ENCODE peak calls at places on chromosomes 1 and 21, in eight cellular contexts. One of them, this sample, is unnamed.

GRCh38 chr1:109396971-109397370 is 747 bp downstream of the SORT1 start:
- DNase-seq in H1: no peak
- DNase-seq in HepG2: no peak
- DNase-seq in HCT116: no peak
- DNase-seq in SK-N-SH: no peak
- DNase-seq in K562: no peak
- DNase-seq in endothelial cell of umbilical vein: peak; percentile 4
- DNase-seq in GM12878: no peak
- DNase-seq in this sample: no peak

GRCh38 chr1:2170211-2170610 is 24.4 kb downstream of the FAAP20 start:
- DNase-seq in K562: no peak
- DNase-seq in HCT116: no peak
- DNase-seq in SK-N-SH: no peak
- DNase-seq in GM12878: no peak
- DNase-seq in endothelial cell of umbilical vein: no peak
- DNase-seq in H1: no peak
- DNase-seq in HepG2: no peak
- DNase-seq in this sample: no peak

GRCh38 chr1:87132664-87133000 is 196.0 kb upstream of the LMO4 start:
- DNase-seq in HCT116: no peak
- DNase-seq in H1: no peak
- DNase-seq in SK-N-SH: no peak
- DNase-seq in GM12878: no peak
- DNase-seq in K562: no peak
- DNase-seq in endothelial cell of umbilical vein: no peak
- DNase-seq in HepG2: no peak
- DNase-seq in this sample: peak; percentile 27

GRCh38 chr1:92583821-92584760 is 97.4 kb upstream of the GFI1 start:
- DNase-seq in SK-N-SH: no peak
- DNase-seq in K562: no peak
- DNase-seq in H1: no peak
- DNase-seq in endothelial cell of umbilical vein: peak; percentile 73
- DNase-seq in HepG2: no peak
- DNase-seq in HCT116: no peak
- DNase-seq in GM12878: peak; percentile 47
- DNase-seq in this sample: no peak

GRCh38 chr1:219666242-219666641 is 53.3 kb upstream of the ZC3H11B start:
- DNase-seq in GM12878: no peak
- DNase-seq in HCT116: no peak
- DNase-seq in SK-N-SH: no peak
- DNase-seq in HepG2: no peak
- DNase-seq in endothelial cell of umbilical vein: no peak
- DNase-seq in K562: no peak
- DNase-seq in H1: no peak
- DNase-seq in this sample: no peak

GRCh38 chr1:156807627-156808026 is 9.0 kb downstream of the SH2D2A start:
- DNase-seq in endothelial cell of umbilical vein: no peak
- DNase-seq in HCT116: no peak
- DNase-seq in H1: no peak
- DNase-seq in HepG2: no peak
- DNase-seq in SK-N-SH: no peak
- DNase-seq in GM12878: no peak
- DNase-seq in K562: no peak
- DNase-seq in this sample: no peak

GRCh38 chr1:219478811-219479210 is 134.1 kb downstream of the ZC3H11B start:
- DNase-seq in HepG2: no peak
- DNase-seq in SK-N-SH: no peak
- DNase-seq in GM12878: no peak
- DNase-seq in HCT116: no peak
- DNase-seq in H1: no peak
- DNase-seq in endothelial cell of umbilical vein: no peak
- DNase-seq in K562: no peak
- DNase-seq in this sample: no peak

GRCh38 chr21:45140346-45140940 is 66.1 kb downstream of the ADARB1 start:
- DNase-seq in endothelial cell of umbilical vein: peak; percentile 88
- DNase-seq in GM12878: no peak
- DNase-seq in H1: peak; percentile 68
- DNase-seq in SK-N-SH: peak; percentile 90
- DNase-seq in HCT116: peak; percentile 79
- DNase-seq in HepG2: peak; percentile 86
- DNase-seq in K562: peak; percentile 83
- DNase-seq in this sample: peak; percentile 94

GRCh38 chr21:38831526-38832467 is 26.1 kb downstream of the ETS2 start:
- DNase-seq in endothelial cell of umbilical vein: peak; percentile 18
- DNase-seq in HepG2: peak; percentile 91
- DNase-seq in SK-N-SH: no peak
- DNase-seq in HCT116: peak; percentile 35
- DNase-seq in H1: no peak
- DNase-seq in K562: no peak
- DNase-seq in GM12878: peak; percentile 40
- DNase-seq in this sample: no peak

GRCh38 chr1:56532359-56532696 is 47.0 kb downstream of the PLPP3 start:
- DNase-seq in H1: no peak
- DNase-seq in HCT116: no peak
- DNase-seq in GM12878: no peak
- DNase-seq in HepG2: no peak
- DNase-seq in SK-N-SH: no peak
- DNase-seq in K562: no peak
- DNase-seq in endothelial cell of umbilical vein: no peak
- DNase-seq in this sample: no peak

GRCh38 chr1:168732736-168733135 is 3.7 kb upstream of the DPT start:
- DNase-seq in H1: no peak
- DNase-seq in HepG2: no peak
- DNase-seq in K562: no peak
- DNase-seq in endothelial cell of umbilical vein: no peak
- DNase-seq in GM12878: no peak
- DNase-seq in HCT116: no peak
- DNase-seq in SK-N-SH: no peak
- DNase-seq in this sample: peak; percentile 10

GRCh38 chr1:228008391-228009115 is 1.8 kb downstream of the WNT3A start:
- DNase-seq in H1: no peak
- DNase-seq in endothelial cell of umbilical vein: no peak
- DNase-seq in HepG2: no peak
- DNase-seq in GM12878: no peak
- DNase-seq in SK-N-SH: peak; percentile 23
- DNase-seq in HCT116: no peak
- DNase-seq in K562: peak; percentile 8
- DNase-seq in this sample: peak; percentile 70

GRCh38 chr1:52506920-52507546 is 45.9 kb downstream of the TUT4 start:
- DNase-seq in H1: no peak
- DNase-seq in GM12878: no peak
- DNase-seq in HepG2: no peak
- DNase-seq in endothelial cell of umbilical vein: no peak
- DNase-seq in HCT116: no peak
- DNase-seq in K562: no peak
- DNase-seq in SK-N-SH: no peak
- DNase-seq in this sample: no peak

GRCh38 chr1:247840819-247841218 is 877 bp downstream of the OR11L1 start:
- DNase-seq in endothelial cell of umbilical vein: no peak
- DNase-seq in HCT116: no peak
- DNase-seq in GM12878: no peak
- DNase-seq in HepG2: no peak
- DNase-seq in SK-N-SH: no peak
- DNase-seq in H1: no peak
- DNase-seq in K562: no peak
- DNase-seq in this sample: no peak

GRCh38 chr21:31283025-31283424 is 61.0 kb downstream of the TIAM1 start:
- DNase-seq in K562: no peak
- DNase-seq in SK-N-SH: no peak
- DNase-seq in HepG2: no peak
- DNase-seq in HCT116: no peak
- DNase-seq in H1: no peak
- DNase-seq in GM12878: no peak
- DNase-seq in endothelial cell of umbilical vein: no peak
- DNase-seq in this sample: no peak

GRCh38 chr1:228097333-228098081 is 5.6 kb downstream of the C1orf35 start:
- DNase-seq in K562: no peak
- DNase-seq in HCT116: no peak
- DNase-seq in GM12878: no peak
- DNase-seq in H1: no peak
- DNase-seq in HepG2: no peak
- DNase-seq in SK-N-SH: peak; percentile 6
- DNase-seq in endothelial cell of umbilical vein: no peak
- DNase-seq in this sample: no peak

GRCh38 chr1:110916669-110917306 is 43.8 kb downstream of the CD53 start:
- DNase-seq in endothelial cell of umbilical vein: peak; percentile 3
- DNase-seq in GM12878: no peak
- DNase-seq in HepG2: peak; percentile 2
- DNase-seq in HCT116: peak; percentile 22
- DNase-seq in SK-N-SH: no peak
- DNase-seq in H1: no peak
- DNase-seq in K562: peak; percentile 76
- DNase-seq in this sample: no peak

GRCh38 chr1:113201560-113201959 is 128.6 kb downstream of the LRIG2 start:
- DNase-seq in HepG2: no peak
- DNase-seq in K562: no peak
- DNase-seq in endothelial cell of umbilical vein: no peak
- DNase-seq in GM12878: no peak
- DNase-seq in HCT116: no peak
- DNase-seq in H1: no peak
- DNase-seq in SK-N-SH: no peak
- DNase-seq in this sample: no peak

GRCh38 chr1:211323156-211324063 is 3.2 kb upstream of the TRAF5 start:
- DNase-seq in endothelial cell of umbilical vein: peak; percentile 68
- DNase-seq in K562: peak; percentile 50
- DNase-seq in HCT116: no peak
- DNase-seq in H1: no peak
- DNase-seq in GM12878: no peak
- DNase-seq in SK-N-SH: peak; percentile 75
- DNase-seq in HepG2: peak; percentile 37
- DNase-seq in this sample: peak; percentile 85

GRCh38 chr1:29267341-29268070 is 31.2 kb downstream of the PTPRU start:
- DNase-seq in GM12878: no peak
- DNase-seq in K562: no peak
- DNase-seq in SK-N-SH: no peak
- DNase-seq in HCT116: no peak
- DNase-seq in HepG2: no peak
- DNase-seq in endothelial cell of umbilical vein: no peak
- DNase-seq in H1: no peak
- DNase-seq in this sample: no peak

GRCh38 chr1:47711848-47712492 is 274.1 kb downstream of the FOXD2 start:
- DNase-seq in K562: no peak
- DNase-seq in HCT116: no peak
- DNase-seq in endothelial cell of umbilical vein: no peak
- DNase-seq in HepG2: no peak
- DNase-seq in H1: no peak
- DNase-seq in SK-N-SH: no peak
- DNase-seq in GM12878: no peak
- DNase-seq in this sample: no peak
- H3K27me3 ChIP-seq in K562: peaks cover 30% of the 10 kb centered on the region
- H3K27me3 ChIP-seq in HCT116: peaks cover 42% of the 10 kb centered on the region
- H3K27me3 ChIP-seq in endothelial cell of umbilical vein: peaks cover 61% of the 10 kb centered on the region
- H3K27me3 ChIP-seq in HepG2: peaks cover 14% of the 10 kb centered on the region
- H3K27me3 ChIP-seq in H1: peaks cover 65% of the 10 kb centered on the region
- H3K27me3 ChIP-seq in SK-N-SH: peaks cover 75% of the 10 kb centered on the region
- H3K27me3 ChIP-seq in GM12878: peaks cover 13% of the 10 kb centered on the region
- H3K27me3 ChIP-seq in this sample: peaks cover 90% of the 10 kb centered on the region

GRCh38 chr1:45508295-45509151 is 8.4 kb downstream of the MMACHC start:
- DNase-seq in HCT116: no peak
- DNase-seq in HepG2: peak; percentile 77
- DNase-seq in GM12878: no peak
- DNase-seq in endothelial cell of umbilical vein: no peak
- DNase-seq in K562: peak; percentile 42
- DNase-seq in SK-N-SH: no peak
- DNase-seq in H1: no peak
- DNase-seq in this sample: peak; percentile 43
- TF ChIP-seq POLR2AphosphoS5 in HCT116: peak; percentile 70
- TF ChIP-seq POLR2AphosphoS5 in HepG2: peak; percentile 26
- TF ChIP-seq POLR2AphosphoS5 in GM12878: no peak
- TF ChIP-seq POLR2AphosphoS5 in endothelial cell of umbilical vein: peak; percentile 55
- TF ChIP-seq POLR2AphosphoS5 in K562: no peak
- TF ChIP-seq POLR2AphosphoS5 in SK-N-SH: peak; percentile 35
- TF ChIP-seq POLR2AphosphoS5 in H1: peak; percentile 72
- TF ChIP-seq POLR2AphosphoS5 in this sample: peak; percentile 20

DNA sequence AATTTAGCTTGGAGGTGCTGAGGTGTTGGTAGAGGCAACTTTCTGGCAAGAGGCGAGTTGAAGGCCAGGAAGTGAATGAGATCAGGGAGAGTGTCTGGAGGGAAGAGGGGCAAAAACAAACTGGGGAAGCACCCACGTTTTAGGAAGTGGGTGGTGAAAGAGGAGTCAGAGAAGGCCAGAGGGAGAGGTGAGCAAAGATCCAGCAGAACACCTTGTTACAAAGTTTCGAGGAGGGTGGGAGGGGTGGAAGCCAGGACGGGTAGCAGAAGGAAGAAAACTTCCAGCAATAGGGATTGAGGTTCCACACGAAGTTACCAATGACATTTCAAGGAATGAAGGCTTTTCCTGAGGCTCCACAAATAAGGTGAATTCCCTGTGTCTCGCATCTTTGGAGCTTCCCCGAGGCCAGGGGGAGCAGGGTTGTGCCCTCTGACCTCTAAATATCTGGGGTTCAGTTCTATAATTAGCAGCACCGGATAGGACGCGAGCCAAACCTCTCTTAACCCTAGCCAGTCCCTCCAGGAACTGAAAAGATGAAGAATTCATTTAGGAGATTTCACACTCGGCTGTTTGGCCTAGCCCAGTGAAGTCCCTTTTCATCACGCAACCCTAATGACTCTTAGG is 578 bp upstream of the SESN2 start:
- DNase-seq in GM12878: no peak
- DNase-seq in endothelial cell of umbilical vein: no peak
- DNase-seq in H1: no peak
- DNase-seq in HepG2: no peak
- DNase-seq in K562: peak; percentile 40
- DNase-seq in SK-N-SH: no peak
- DNase-seq in HCT116: no peak
- DNase-seq in this sample: no peak
- H2AFZ ChIP-seq in GM12878: peak overlapping the region; percentile 90
- H2AFZ ChIP-seq in endothelial cell of umbilical vein: peak overlapping the region; percentile 84
- H2AFZ ChIP-seq in H1: peak overlapping the region; percentile 46
- H2AFZ ChIP-seq in HepG2: peak overlapping the region; percentile 73
- H2AFZ ChIP-seq in K562: peak overlapping the region; percentile 94
- H2AFZ ChIP-seq in SK-N-SH: peak overlapping the region; percentile 53
- H2AFZ ChIP-seq in HCT116: peak overlapping the region; percentile 97
- H2AFZ ChIP-seq in this sample: peak overlapping the region; percentile 5

DNA sequence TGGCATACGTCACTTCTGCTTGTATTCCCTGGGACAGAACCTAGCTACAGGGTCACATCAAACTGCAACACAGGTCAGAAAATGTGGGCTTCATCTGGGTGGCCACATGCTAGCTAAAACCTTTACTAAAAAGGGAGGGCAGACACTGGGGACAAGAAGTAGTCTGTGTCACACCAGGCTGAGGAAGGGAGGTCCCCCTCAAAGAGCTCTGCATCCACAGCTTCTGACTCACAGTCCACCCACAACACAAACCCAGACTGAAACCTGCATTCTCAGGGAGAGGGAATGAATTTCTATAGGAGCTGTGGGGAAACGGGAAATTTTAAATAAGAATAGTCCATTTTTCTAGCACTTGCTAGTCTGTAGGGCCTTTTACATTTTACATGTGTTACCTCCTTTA is 16.2 kb downstream of the OLIG2 start:
- DNase-seq in H1: no peak
- DNase-seq in HepG2: no peak
- DNase-seq in K562: no peak
- DNase-seq in SK-N-SH: no peak
- DNase-seq in HCT116: no peak
- DNase-seq in GM12878: no peak
- DNase-seq in endothelial cell of umbilical vein: no peak
- DNase-seq in this sample: no peak
- H3K27me3 ChIP-seq in H1: peaks cover 9% of the 10 kb centered on the region
- H3K27me3 ChIP-seq in HepG2: no peaks in the 10 kb centered on the region
- H3K27me3 ChIP-seq in K562: no peaks in the 10 kb centered on the region
- H3K27me3 ChIP-seq in SK-N-SH: no peaks in the 10 kb centered on the region
- H3K27me3 ChIP-seq in HCT116: peaks cover 23% of the 10 kb centered on the region
- H3K27me3 ChIP-seq in GM12878: no peaks in the 10 kb centered on the region
- H3K27me3 ChIP-seq in endothelial cell of umbilical vein: peaks cover 4% of the 10 kb centered on the region
- H3K27me3 ChIP-seq in this sample: peaks cover 21% of the 10 kb centered on the region

This sample was measured in GM23338.